ENCODE peak calls at places on chromosomes 16 and 17, in eight cellular contexts. G, F, D, B, W, O, C and S are unnamed samples.
A peak's percentile ranks its signal among the peaks of the same experiment; 100 is the strongest.

GRCh38 chr16:74608944-74609343 is 2.0 kb upstream of the GLG1 start:
- DNase-seq in G (no peak), F (no peak), D (peak; percentile 95), B (no peak), W (no peak), O (peak; percentile 17), C (no peak), S (peak; percentile 85)

GRCh38 chr16:30041841-30042240 is 10.8 kb upstream of the TLCD3B start:
- DNase-seq in G (no peak), F (no peak), D (peak; percentile 21), B (no peak), W (peak; percentile 72), O (no peak), C (no peak), S (no peak)

GRCh38 chr17:3750926-3751325 is 27.2 kb downstream of the HASPIN start:
- DNase-seq in G (no peak), F (no peak), D (no peak), B (no peak), W (no peak), O (peak; percentile 42), C (no peak), S (peak; percentile 95)

GRCh38 chr17:17500999-17501605 is 4.9 kb upstream of the RASD1 start:
- DNase-seq in G (no peak), F (no peak), D (no peak), B (no peak), W (no peak), O (peak; percentile 39), C (no peak), S (peak; percentile 40)

GRCh38 chr17:3886776-3887175 is 6.1 kb downstream of the CAMKK1 start:
- DNase-seq in G (no peak), F (no peak), D (peak; percentile 49), B (no peak), W (no peak), O (no peak), C (no peak), S (no peak)

GRCh38 chr17:40963838-40964237 is 2.9 kb downstream of the KRT39 start:
- DNase-seq in G (no peak), F (no peak), D (peak; percentile 22), B (no peak), W (peak; percentile 44), O (no peak), C (peak; percentile 3), S (no peak)

GRCh38 chr16:66917741-66918140 is 944 bp downstream of the CDH16 start:
- DNase-seq in G (no peak), F (no peak), D (no peak), B (no peak), W (no peak), O (no peak), C (no peak), S (no peak)

GRCh38 chr17:79577485-79578187 is 33.2 kb downstream of the RBFOX3 start:
- DNase-seq in G (no peak), F (no peak), D (no peak), B (no peak), W (no peak), O (no peak), C (no peak), S (no peak)

GRCh38 chr17:2510559-2510958 is 1.1 kb downstream of the METTL16 start:
- DNase-seq in G (no peak), F (no peak), D (no peak), B (no peak), W (no peak), O (no peak), C (no peak), S (no peak)

GRCh38 chr16:3963203-3963602 is 82.7 kb upstream of the CREBBP start:
- DNase-seq in G (no peak), F (no peak), D (no peak), B (no peak), W (no peak), O (peak; percentile 31), C (no peak), S (no peak)

GRCh38 chr17:66855204-66855603 is 20.3 kb downstream of the CACNG5 start:
- DNase-seq in G (no peak), F (no peak), D (no peak), B (no peak), W (peak; percentile 35), O (peak; percentile 65), C (no peak), S (no peak)

GRCh38 chr17:29884995-29885394 is 45.0 kb downstream of the SSH2 start:
- DNase-seq in G (no peak), F (no peak), D (peak; percentile 60), B (no peak), W (no peak), O (no peak), C (no peak), S (no peak)

GRCh38 chr16:80158766-80159165 is 382.0 kb upstream of the DYNLRB2 start:
- DNase-seq in G (peak; percentile 19), F (peak; percentile 47), D (no peak), B (no peak), W (peak; percentile 95), O (no peak), C (no peak), S (no peak)